ENCODE peak calls at places on chromosome 7, in seven cellular contexts. F is GM03348, H is fibroblast of the aortic adventitia, G is kidney tubule cell, Y is AG10803, E is epithelial cell of esophagus, P is midbrain. V is an unnamed sample.
A peak's percentile ranks its signal among the peaks of the same experiment; 100 is the strongest.

GRCh38 chr7:8433477-8434289 is at the start of gene NXPH1:
- DNase-seq in F (peak; percentile 61), H (no peak), G (peak; percentile 14), Y (no peak), E (peak; percentile 8), P (peak; percentile 6), V (no peak)

GRCh38 chr7:36971515-36972139 is 247.3 kb upstream of the AOAH start:
- DNase-seq in F (no peak), H (no peak), G (peak; percentile 8), Y (no peak), E (no peak), P (no peak), V (no peak)

GRCh38 chr7:71332226-71332625 is 200.3 kb downstream of the GALNT17 start:
- DNase-seq in F (no peak), H (no peak), G (no peak), Y (no peak), E (no peak), P (no peak), V (no peak)

GRCh38 chr7:117323877-117324699 is 1.2 kb upstream of the WNT2 start:
- DNase-seq in F (peak; percentile 71), H (peak; percentile 97), G (peak; percentile 23), Y (peak; percentile 64), E (peak; percentile 23), P (no peak), V (no peak)

GRCh38 chr7:2809903-2810628 is 34.0 kb downstream of the GNA12 start:
- DNase-seq in F (no peak), H (no peak), G (no peak), Y (peak; percentile 57), E (no peak), P (no peak), V (no peak)

GRCh38 chr7:102024005-102024768 is 206.8 kb downstream of the CUX1 start:
- DNase-seq in F (no peak), H (no peak), G (no peak), Y (no peak), E (no peak), P (no peak), V (no peak)

GRCh38 chr7:101913876-101914275 is 96.5 kb downstream of the CUX1 start:
- DNase-seq in F (no peak), H (peak; percentile 81), G (no peak), Y (peak; percentile 54), E (no peak), P (no peak), V (no peak)

GRCh38 chr7:106218546-106218945 is 66.2 kb downstream of the NAMPT start:
- DNase-seq in F (no peak), H (peak; percentile 28), G (no peak), Y (no peak), E (peak; percentile 11), P (no peak), V (no peak)

GRCh38 chr7:151837285-151838042 is 39.5 kb downstream of the PRKAG2 start:
- DNase-seq in F (no peak), H (no peak), G (no peak), Y (no peak), E (no peak), P (no peak), V (no peak)

GRCh38 chr7:121530251-121531174 is 134.4 kb upstream of the FAM3C start:
- DNase-seq in F (peak; percentile 58), H (peak; percentile 99), G (peak; percentile 99), Y (peak; percentile 99), E (peak; percentile 96), P (no peak), V (no peak)

GRCh38 chr7:5045558-5046396 is at the start of gene RBAK:
- DNase-seq in F (peak; percentile 96), H (peak; percentile 95), G (peak; percentile 97), Y (peak; percentile 97), E (peak; percentile 93), P (peak; percentile 94), V (peak; percentile 85)

GRCh38 chr7:94244760-94245159 is 149.9 kb upstream of the COL1A2 start:
- DNase-seq in F (no peak), H (no peak), G (no peak), Y (peak; percentile 11), E (peak; percentile 11), P (no peak), V (no peak)

GRCh38 chr7:110620336-110620735 is 470.6 kb upstream of the LRRN3 start:
- DNase-seq in F (no peak), H (no peak), G (no peak), Y (no peak), E (no peak), P (no peak), V (no peak)

GRCh38 chr7:139231513-139232376 is 708 bp downstream of the UBN2 start:
- DNase-seq in F (peak; percentile 70), H (peak; percentile 25), G (no peak), Y (peak; percentile 16), E (peak; percentile 29), P (no peak), V (no peak)

GRCh38 chr7:70208236-70209063 is 610.2 kb downstream of the AUTS2 start:
- DNase-seq in F (no peak), H (peak; percentile 28), G (peak; percentile 38), Y (peak; percentile 36), E (peak; percentile 24), P (no peak), V (no peak)

GRCh38 chr7:5450549-5451327 is 27.1 kb upstream of the TNRC18 start:
- DNase-seq in F (peak; percentile 74), H (peak; percentile 48), G (peak; percentile 28), Y (no peak), E (peak; percentile 50), P (peak; percentile 32), V (no peak)